ENCODE peak calls at places on chromosome 22, in eight cellular contexts. U is NCI-H146, F is GM03348, D is ureter, T is AG20443, I is IMR-90, S is NCI-H1417 treated with DMSO at 0.1 percent for 48 hours, W is left ventricle myocardium inferior. V is an unnamed sample.

GRCh38 chr22:27880778-27881394 is 38.2 kb downstream of the PITPNB start:
- DNase-seq in T (peak; percentile 44), U (peak; percentile 26), W (no peak), I (peak; percentile 86), D (peak; percentile 51), S (no peak), F (peak; percentile 51), V (peak; percentile 63)

GRCh38 chr22:20232781-20233180 is 35.3 kb downstream of the RTN4R start:
- DNase-seq in T (no peak), I (no peak), F (no peak), U (no peak), W (no peak), S (no peak), D (no peak), V (no peak)

GRCh38 chr22:25673721-25674120 is 68.3 kb upstream of the MYO18B start:
- DNase-seq in T (no peak), D (no peak), W (no peak), U (no peak), I (no peak), S (no peak), F (no peak), V (no peak)

GRCh38 chr22:36017661-36018091 is 10.9 kb downstream of the RBFOX2 start:
- DNase-seq in W (no peak), U (peak; percentile 70), F (no peak), I (no peak), D (no peak), T (no peak), S (peak; percentile 12), V (peak; percentile 3)

GRCh38 chr22:23898006-23898974 is 4.1 kb downstream of the MIF start:
- DNase-seq in I (no peak), D (no peak), U (no peak), F (no peak), S (no peak), T (no peak), W (no peak), V (no peak)

GRCh38 chr22:46737105-46737975 is 712 bp downstream of the CERK start:
- DNase-seq in T (no peak), W (peak; percentile 47), D (no peak), I (peak; percentile 34), U (no peak), F (peak; percentile 74), S (no peak), V (peak; percentile 17)

GRCh38 chr22:17786435-17787158 is 12.3 kb upstream of the BID start:
- DNase-seq in D (no peak), W (peak; percentile 85), I (no peak), T (peak; percentile 44), S (no peak), F (no peak), U (peak; percentile 79), V (no peak)

GRCh38 chr22:47352920-47353700 is 590.7 kb downstream of the TBC1D22A start:
- DNase-seq in T (no peak), I (no peak), S (no peak), D (peak; percentile 34), F (no peak), W (no peak), U (no peak), V (no peak)

GRCh38 chr22:22432937-22433336 is 75.6 kb downstream of the ZNF280B start:
- DNase-seq in T (no peak), D (no peak), F (no peak), S (no peak), U (no peak), W (no peak), I (no peak), V (no peak)

GRCh38 chr22:36405671-36406070 is 17.9 kb upstream of the MYH9 start:
- DNase-seq in F (peak; percentile 51), W (no peak), T (peak; percentile 42), S (no peak), D (peak; percentile 57), U (no peak), I (no peak), V (peak; percentile 44)

GRCh38 chr22:19803736-19804267 is 43.2 kb downstream of the TBX1 start:
- DNase-seq in I (no peak), S (no peak), U (no peak), T (no peak), D (no peak), F (no peak), W (peak; percentile 2), V (no peak)

GRCh38 chr22:47190276-47190956 is 428.0 kb downstream of the TBC1D22A start:
- DNase-seq in D (peak; percentile 26), S (no peak), W (no peak), I (no peak), U (no peak), T (no peak), F (no peak), V (no peak)

GRCh38 chr22:43109921-43110443 is 568 bp upstream of the BIK start:
- DNase-seq in U (no peak), F (no peak), I (no peak), S (no peak), W (no peak), T (no peak), D (no peak), V (no peak)

GRCh38 chr22:44067901-44068300 is 43.8 kb downstream of the PARVB start:
- DNase-seq in F (no peak), S (no peak), D (no peak), U (no peak), W (no peak), I (no peak), T (no peak), V (no peak)

GRCh38 chr22:20430641-20431519 is 6.7 kb downstream of the SCARF2 start:
- DNase-seq in T (peak; percentile 64), W (peak; percentile 36), U (peak; percentile 53), D (no peak), S (no peak), F (no peak), I (no peak), V (peak; percentile 57)

GRCh38 chr22:44336962-44337657 is 24.4 kb upstream of the SHISAL1 start:
- DNase-seq in T (no peak), U (peak; percentile 90), S (no peak), D (no peak), W (no peak), F (no peak), I (no peak), V (no peak)

GRCh38 chr22:30254307-30254706 is 7.7 kb upstream of the LIF start:
- DNase-seq in T (no peak), S (no peak), F (no peak), I (no peak), D (no peak), U (no peak), W (no peak), V (peak; percentile 49)

GRCh38 chr22:23233746-23234408 is 53.6 kb downstream of the BCR start:
- DNase-seq in S (no peak), I (peak; percentile 92), U (no peak), W (peak; percentile 60), D (no peak), F (peak; percentile 52), T (peak; percentile 74), V (peak; percentile 25)

GRCh38 chr22:49967333-49968241 is 7.0 kb downstream of the PIM3 start:
- DNase-seq in I (no peak), D (peak; percentile 58), W (peak; percentile 49), F (no peak), T (no peak), S (no peak), U (no peak), V (no peak)

GRCh38 chr22:19457828-19458428 is 10.4 kb upstream of the C22orf39 start:
- DNase-seq in D (no peak), W (no peak), U (no peak), T (no peak), F (no peak), I (no peak), S (no peak), V (no peak)

GRCh38 chr22:30855677-30856518 is 112.7 kb downstream of the MORC2 start:
- DNase-seq in F (no peak), S (no peak), D (no peak), I (no peak), T (peak; percentile 14), U (no peak), W (no peak), V (no peak)